ENCODE peak calls at places on chromosomes 1 and 21, in seven cellular contexts. One of them, this sample, is unnamed.
A peak's percentile ranks its signal among the peaks of the same experiment; 100 is the strongest.

GRCh38 chr1:112285808-112286207 is 110.2 kb upstream of the CTTNBP2NL start:
- DNase-seq in AG04449: no peak
- DNase-seq in SK-N-SH: no peak
- DNase-seq in pancreas: no peak
- DNase-seq in dorsolateral prefrontal cortex: no peak
- DNase-seq in PC-9: no peak
- DNase-seq in fibroblast of mammary gland: no peak
- DNase-seq in this sample: no peak

GRCh38 chr1:184143449-184143848 is 91.9 kb downstream of the TSEN15 start:
- DNase-seq in PC-9: no peak
- DNase-seq in dorsolateral prefrontal cortex: peak; percentile 64
- DNase-seq in fibroblast of mammary gland: peak; percentile 7
- DNase-seq in pancreas: no peak
- DNase-seq in AG04449: no peak
- DNase-seq in SK-N-SH: no peak
- DNase-seq in this sample: no peak

GRCh38 chr1:20114021-20114648 is 5.2 kb downstream of the PLA2G2D start:
- DNase-seq in SK-N-SH: no peak
- DNase-seq in pancreas: no peak
- DNase-seq in fibroblast of mammary gland: no peak
- DNase-seq in AG04449: no peak
- DNase-seq in PC-9: no peak
- DNase-seq in dorsolateral prefrontal cortex: no peak
- DNase-seq in this sample: no peak

GRCh38 chr1:151059342-151060240 is at the start of gene CDC42SE1:
- DNase-seq in pancreas: peak; percentile 82
- DNase-seq in SK-N-SH: peak; percentile 93
- DNase-seq in fibroblast of mammary gland: peak; percentile 73
- DNase-seq in PC-9: peak; percentile 59
- DNase-seq in dorsolateral prefrontal cortex: peak; percentile 75
- DNase-seq in AG04449: peak; percentile 10
- DNase-seq in this sample: no peak

GRCh38 chr1:187928288-187928687 is 1099.5 kb downstream of the PLA2G4A start:
- DNase-seq in fibroblast of mammary gland: peak; percentile 16
- DNase-seq in AG04449: no peak
- DNase-seq in pancreas: no peak
- DNase-seq in dorsolateral prefrontal cortex: peak; percentile 40
- DNase-seq in PC-9: no peak
- DNase-seq in SK-N-SH: peak; percentile 6
- DNase-seq in this sample: peak; percentile 5

GRCh38 chr1:11882814-11883538 is 24.2 kb upstream of the NPPB start:
- DNase-seq in pancreas: peak; percentile 88
- DNase-seq in SK-N-SH: peak; percentile 78
- DNase-seq in PC-9: no peak
- DNase-seq in fibroblast of mammary gland: no peak
- DNase-seq in dorsolateral prefrontal cortex: no peak
- DNase-seq in AG04449: no peak
- DNase-seq in this sample: no peak

GRCh38 chr1:25958475-25958874 is 39.4 kb downstream of the PAFAH2 start:
- DNase-seq in AG04449: peak; percentile 71
- DNase-seq in fibroblast of mammary gland: peak; percentile 66
- DNase-seq in PC-9: no peak
- DNase-seq in pancreas: no peak
- DNase-seq in dorsolateral prefrontal cortex: no peak
- DNase-seq in SK-N-SH: no peak
- DNase-seq in this sample: peak; percentile 42

GRCh38 chr1:40232444-40232843 is 15.3 kb upstream of the TMCO2 start:
- DNase-seq in SK-N-SH: no peak
- DNase-seq in dorsolateral prefrontal cortex: no peak
- DNase-seq in fibroblast of mammary gland: no peak
- DNase-seq in AG04449: no peak
- DNase-seq in PC-9: no peak
- DNase-seq in pancreas: no peak
- DNase-seq in this sample: no peak

GRCh38 chr1:157842939-157843338 is 1.3 kb upstream of the CD5L start:
- DNase-seq in fibroblast of mammary gland: no peak
- DNase-seq in PC-9: no peak
- DNase-seq in AG04449: no peak
- DNase-seq in SK-N-SH: no peak
- DNase-seq in dorsolateral prefrontal cortex: no peak
- DNase-seq in pancreas: no peak
- DNase-seq in this sample: no peak

GRCh38 chr1:98783821-98784220 is 122.3 kb downstream of the SNX7 start:
- DNase-seq in pancreas: no peak
- DNase-seq in dorsolateral prefrontal cortex: no peak
- DNase-seq in fibroblast of mammary gland: no peak
- DNase-seq in PC-9: no peak
- DNase-seq in AG04449: no peak
- DNase-seq in SK-N-SH: no peak
- DNase-seq in this sample: no peak

GRCh38 chr1:228219962-228220780 is 12.3 kb downstream of the OBSCN start:
- DNase-seq in SK-N-SH: no peak
- DNase-seq in AG04449: no peak
- DNase-seq in dorsolateral prefrontal cortex: no peak
- DNase-seq in fibroblast of mammary gland: no peak
- DNase-seq in pancreas: no peak
- DNase-seq in PC-9: no peak
- DNase-seq in this sample: no peak

GRCh38 chr1:97350241-97350640 is 570.6 kb downstream of the DPYD start:
- DNase-seq in pancreas: no peak
- DNase-seq in PC-9: no peak
- DNase-seq in dorsolateral prefrontal cortex: no peak
- DNase-seq in SK-N-SH: no peak
- DNase-seq in AG04449: no peak
- DNase-seq in fibroblast of mammary gland: no peak
- DNase-seq in this sample: no peak

GRCh38 chr1:65581120-65581519 is 160.7 kb downstream of the LEPR start:
- DNase-seq in SK-N-SH: no peak
- DNase-seq in dorsolateral prefrontal cortex: no peak
- DNase-seq in AG04449: no peak
- DNase-seq in pancreas: no peak
- DNase-seq in fibroblast of mammary gland: peak; percentile 2
- DNase-seq in PC-9: no peak
- DNase-seq in this sample: no peak

GRCh38 chr1:53981220-53981619 is 35.1 kb downstream of the LRRC42 start:
- DNase-seq in PC-9: no peak
- DNase-seq in SK-N-SH: no peak
- DNase-seq in fibroblast of mammary gland: no peak
- DNase-seq in AG04449: no peak
- DNase-seq in pancreas: no peak
- DNase-seq in dorsolateral prefrontal cortex: no peak
- DNase-seq in this sample: no peak

GRCh38 chr1:53984701-53985100 is 33.3 kb downstream of the LDLRAD1 start:
- DNase-seq in SK-N-SH: no peak
- DNase-seq in dorsolateral prefrontal cortex: no peak
- DNase-seq in AG04449: no peak
- DNase-seq in PC-9: no peak
- DNase-seq in fibroblast of mammary gland: no peak
- DNase-seq in pancreas: no peak
- DNase-seq in this sample: no peak

GRCh38 chr1:53982762-53983101 is 35.3 kb downstream of the LDLRAD1 start:
- DNase-seq in SK-N-SH: no peak
- DNase-seq in AG04449: no peak
- DNase-seq in pancreas: no peak
- DNase-seq in fibroblast of mammary gland: no peak
- DNase-seq in dorsolateral prefrontal cortex: no peak
- DNase-seq in PC-9: no peak
- DNase-seq in this sample: no peak

GRCh38 chr1:53979712-53980450 is 33.7 kb downstream of the LRRC42 start:
- DNase-seq in SK-N-SH: no peak
- DNase-seq in dorsolateral prefrontal cortex: no peak
- DNase-seq in PC-9: no peak
- DNase-seq in AG04449: no peak
- DNase-seq in fibroblast of mammary gland: no peak
- DNase-seq in pancreas: no peak
- DNase-seq in this sample: no peak

GRCh38 chr1:53982034-53982761 is 35.8 kb downstream of the LDLRAD1 start:
- DNase-seq in SK-N-SH: peak; percentile 33
- DNase-seq in PC-9: no peak
- DNase-seq in dorsolateral prefrontal cortex: no peak
- DNase-seq in fibroblast of mammary gland: peak; percentile 50
- DNase-seq in pancreas: peak; percentile 30
- DNase-seq in AG04449: no peak
- DNase-seq in this sample: no peak
- H3K4me3 ChIP-seq in SK-N-SH: no peak overlapping the region
- H3K4me3 ChIP-seq in PC-9: no peak overlapping the region
- H3K4me3 ChIP-seq in dorsolateral prefrontal cortex: peak overlapping the region; percentile 46
- H3K4me3 ChIP-seq in fibroblast of mammary gland: peak overlapping the region; percentile 45
- H3K4me3 ChIP-seq in pancreas: peak overlapping the region; percentile 33
- H3K4me3 ChIP-seq in AG04449: peak overlapping the region; percentile 23
- H3K4me3 ChIP-seq in this sample: peak overlapping the region; percentile 31

GRCh38 chr1:54284781-54285563 is 85.0 kb downstream of the MRPL37 start:
- DNase-seq in PC-9: no peak
- DNase-seq in AG04449: no peak
- DNase-seq in fibroblast of mammary gland: no peak
- DNase-seq in SK-N-SH: no peak
- DNase-seq in dorsolateral prefrontal cortex: no peak
- DNase-seq in pancreas: no peak
- DNase-seq in this sample: no peak
- H3K4me3 ChIP-seq in PC-9: no peak overlapping the region
- H3K4me3 ChIP-seq in AG04449: no peak overlapping the region
- H3K4me3 ChIP-seq in fibroblast of mammary gland: no peak overlapping the region
- H3K4me3 ChIP-seq in SK-N-SH: no peak overlapping the region
- H3K4me3 ChIP-seq in dorsolateral prefrontal cortex: no peak overlapping the region
- H3K4me3 ChIP-seq in pancreas: no peak overlapping the region
- H3K4me3 ChIP-seq in this sample: no peak overlapping the region

DNA sequence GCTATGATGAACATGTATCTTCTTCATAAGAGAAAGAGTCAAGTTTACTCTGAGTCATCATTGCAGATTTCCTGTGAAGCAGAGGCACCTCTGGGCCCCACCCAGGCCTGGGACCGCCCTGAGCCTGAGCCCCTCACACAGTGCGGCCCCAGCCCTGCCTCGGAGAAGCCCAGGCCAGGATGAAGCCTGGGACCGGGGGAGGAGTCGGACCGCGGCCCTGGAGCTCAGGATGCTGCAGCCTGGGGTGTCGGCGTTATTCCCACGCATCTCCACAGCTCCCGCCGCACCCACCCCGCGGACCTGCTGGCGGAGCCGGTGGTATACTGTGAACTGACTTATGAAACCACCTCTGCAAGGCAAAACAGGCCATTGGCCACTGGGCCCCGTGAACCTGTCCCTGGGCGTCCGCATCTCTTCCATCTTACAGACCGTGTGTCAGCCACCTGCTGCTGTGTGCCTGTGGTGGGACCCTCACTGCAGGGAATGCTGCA is 2.4 kb upstream of the COL6A1 start:
- DNase-seq in SK-N-SH: peak; percentile 18
- DNase-seq in AG04449: no peak
- DNase-seq in pancreas: no peak
- DNase-seq in dorsolateral prefrontal cortex: no peak
- DNase-seq in PC-9: no peak
- DNase-seq in fibroblast of mammary gland: peak; percentile 75
- DNase-seq in this sample: no peak
- H3K4me3 ChIP-seq in SK-N-SH: no peak overlapping the region
- H3K4me3 ChIP-seq in AG04449: no peak overlapping the region
- H3K4me3 ChIP-seq in pancreas: no peak overlapping the region
- H3K4me3 ChIP-seq in dorsolateral prefrontal cortex: no peak overlapping the region
- H3K4me3 ChIP-seq in PC-9: no peak overlapping the region
- H3K4me3 ChIP-seq in fibroblast of mammary gland: no peak overlapping the region
- H3K4me3 ChIP-seq in this sample: no peak overlapping the region

GRCh38 chr1:53324728-53325297 is 3.1 kb downstream of the LRP8 start:
- DNase-seq in dorsolateral prefrontal cortex: no peak
- DNase-seq in pancreas: no peak
- DNase-seq in fibroblast of mammary gland: peak; percentile 24
- DNase-seq in PC-9: no peak
- DNase-seq in SK-N-SH: no peak
- DNase-seq in AG04449: no peak
- DNase-seq in this sample: no peak
- H3K4me3 ChIP-seq in dorsolateral prefrontal cortex: no peak overlapping the region
- H3K4me3 ChIP-seq in pancreas: no peak overlapping the region
- H3K4me3 ChIP-seq in fibroblast of mammary gland: no peak overlapping the region
- H3K4me3 ChIP-seq in PC-9: peak overlapping the region; percentile 61
- H3K4me3 ChIP-seq in SK-N-SH: no peak overlapping the region
- H3K4me3 ChIP-seq in AG04449: no peak overlapping the region
- H3K4me3 ChIP-seq in this sample: no peak overlapping the region

GRCh38 chr1:35122311-35122710 is 43.1 kb downstream of the ZMYM1 start:
- DNase-seq in AG04449: no peak
- DNase-seq in SK-N-SH: no peak
- DNase-seq in PC-9: no peak
- DNase-seq in fibroblast of mammary gland: peak; percentile 5
- DNase-seq in dorsolateral prefrontal cortex: no peak
- DNase-seq in pancreas: no peak
- DNase-seq in this sample: no peak

GRCh38 chr1:35115459-35116383 is 36.5 kb downstream of the ZMYM1 start:
- DNase-seq in dorsolateral prefrontal cortex: no peak
- DNase-seq in pancreas: no peak
- DNase-seq in AG04449: no peak
- DNase-seq in SK-N-SH: no peak
- DNase-seq in fibroblast of mammary gland: no peak
- DNase-seq in PC-9: no peak
- DNase-seq in this sample: no peak

GRCh38 chr1:35120458-35121133 is 41.4 kb downstream of the ZMYM1 start:
- DNase-seq in AG04449: no peak
- DNase-seq in dorsolateral prefrontal cortex: no peak
- DNase-seq in fibroblast of mammary gland: peak; percentile 9
- DNase-seq in PC-9: no peak
- DNase-seq in SK-N-SH: peak; percentile 11
- DNase-seq in pancreas: no peak
- DNase-seq in this sample: no peak
- H3K4me3 ChIP-seq in AG04449: peak overlapping the region; percentile 44
- H3K4me3 ChIP-seq in dorsolateral prefrontal cortex: peak overlapping the region; percentile 17
- H3K4me3 ChIP-seq in fibroblast of mammary gland: peak overlapping the region; percentile 33
- H3K4me3 ChIP-seq in PC-9: no peak overlapping the region
- H3K4me3 ChIP-seq in SK-N-SH: no peak overlapping the region
- H3K4me3 ChIP-seq in pancreas: no peak overlapping the region
- H3K4me3 ChIP-seq in this sample: peak overlapping the region; percentile 38

GRCh38 chr1:8731162-8731561 is 86.3 kb downstream of the RERE start:
- DNase-seq in pancreas: no peak
- DNase-seq in SK-N-SH: no peak
- DNase-seq in PC-9: no peak
- DNase-seq in dorsolateral prefrontal cortex: no peak
- DNase-seq in AG04449: no peak
- DNase-seq in fibroblast of mammary gland: no peak
- DNase-seq in this sample: no peak
- H3K4me3 ChIP-seq in pancreas: no peak overlapping the region
- H3K4me3 ChIP-seq in SK-N-SH: no peak overlapping the region
- H3K4me3 ChIP-seq in PC-9: no peak overlapping the region
- H3K4me3 ChIP-seq in dorsolateral prefrontal cortex: no peak overlapping the region
- H3K4me3 ChIP-seq in AG04449: no peak overlapping the region
- H3K4me3 ChIP-seq in fibroblast of mammary gland: no peak overlapping the region
- H3K4me3 ChIP-seq in this sample: no peak overlapping the region

This sample was measured in skeletal muscle cell.